ENCODE peak calls at places on chromosomes 7 and 10, in ten cellular contexts. W, S, P, M, T, F, H, U, L and V are unnamed samples.

GRCh38 chr10:121591186-121591585 is 7.1 kb downstream of the FGFR2 start:
- DNase-seq in W (no peak), S (no peak), P (no peak), M (no peak), T (no peak), F (no peak), H (no peak), U (no peak), L (no peak), V (no peak)

GRCh38 chr10:132616170-132616994 is 78.8 kb downstream of the INPP5A start:
- DNase-seq in W (no peak), S (no peak), P (peak), M (no peak), T (peak), F (no peak), H (no peak), U (no peak), L (peak), V (no peak)

GRCh38 chr7:20354825-20355466 is 24.2 kb downstream of the ITGB8 start:
- DNase-seq in W (no peak), S (no peak), P (no peak), M (no peak), T (no peak), F (no peak), H (no peak), U (no peak), L (no peak), V (no peak)

GRCh38 chr10:95363303-95363912 is 72.6 kb upstream of the PDLIM1 start:
- DNase-seq in W (no peak), S (peak), P (no peak), M (no peak), T (no peak), F (peak), H (no peak), U (no peak), L (peak), V (peak)

GRCh38 chr7:43643842-43644241 is 60.9 kb downstream of the STK17A start:
- DNase-seq in W (no peak), S (no peak), P (no peak), M (no peak), T (no peak), F (no peak), H (no peak), U (no peak), L (no peak), V (no peak)

GRCh38 chr7:104267701-104268368 is 60.0 kb upstream of the ORC5 start:
- DNase-seq in W (no peak), S (peak), P (no peak), M (no peak), T (no peak), F (peak), H (no peak), U (no peak), L (no peak), V (peak)

GRCh38 chr7:877312-878232 is 1.2 kb downstream of the GET4 start:
- DNase-seq in W (no peak), S (no peak), P (no peak), M (no peak), T (no peak), F (no peak), H (no peak), U (no peak), L (no peak), V (no peak)

GRCh38 chr10:113648478-113648877 is 15.4 kb downstream of the NRAP start:
- DNase-seq in W (no peak), S (no peak), P (no peak), M (no peak), T (no peak), F (no peak), H (no peak), U (no peak), L (no peak), V (no peak)

DNA sequence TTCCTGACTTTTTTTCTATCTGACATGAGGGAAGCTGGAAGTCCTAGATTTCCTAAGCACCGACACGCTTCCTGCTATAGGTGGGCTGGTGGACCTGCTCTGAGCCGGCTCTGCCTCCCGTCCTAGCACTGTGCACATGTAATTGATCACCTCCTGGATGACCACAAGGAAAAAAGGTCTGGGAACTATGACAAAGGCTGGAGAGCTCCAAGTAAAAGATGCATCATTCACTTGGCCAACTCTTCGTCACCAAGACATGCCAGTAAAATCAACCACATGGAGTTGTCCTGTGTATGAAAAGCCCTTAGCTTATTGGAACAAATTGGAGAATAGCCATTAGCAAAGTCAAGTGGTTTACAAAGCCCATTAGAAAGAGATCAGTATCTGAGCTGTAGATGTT is 104.7 kb downstream of the ITIH5 start:
- DNase-seq in W (no peak), S (no peak), P (no peak), M (no peak), T (no peak), F (no peak), H (no peak), U (no peak), L (no peak), V (no peak)
- H3K27ac ChIP-seq in W (peak), S (no peak), P (peak), M (peak), T (no peak), F (no peak), H (peak), U (no peak), L (no peak), V (no peak)

DNA sequence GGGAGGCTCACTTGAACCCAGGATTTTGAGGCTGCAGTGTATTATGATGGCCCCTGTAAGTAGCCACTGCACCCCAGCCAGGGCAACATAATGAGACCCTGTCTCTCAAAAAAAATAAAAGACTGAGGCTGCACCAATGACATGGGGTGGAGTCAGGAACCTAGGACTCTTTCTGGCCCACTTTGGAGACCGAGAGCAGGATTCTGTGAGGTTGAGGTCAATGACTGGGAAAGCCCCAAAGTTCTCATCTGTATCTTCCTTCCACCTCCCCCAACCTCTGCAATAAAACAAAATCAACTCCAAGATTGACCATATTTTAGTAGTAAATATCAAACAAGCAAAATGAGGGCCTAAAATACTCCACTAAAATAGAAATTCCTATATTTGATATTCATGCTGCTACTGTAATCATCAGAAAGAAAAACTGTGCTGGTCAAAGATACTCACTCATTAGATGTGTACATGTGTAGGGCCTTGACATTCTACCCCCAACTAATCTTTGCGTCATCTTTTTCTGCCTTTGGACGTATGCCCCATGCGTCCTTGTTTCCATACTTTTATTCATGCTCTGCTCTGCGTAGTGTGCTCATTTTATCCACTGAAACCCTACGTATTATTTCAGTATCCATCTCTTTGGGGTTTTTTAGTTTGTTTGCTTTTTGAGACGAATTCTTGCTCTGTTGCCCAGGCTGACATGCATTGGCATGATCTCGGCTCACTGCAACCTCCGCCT is 23.8 kb downstream of the WBP1L start:
- DNase-seq in W (no peak), S (no peak), P (no peak), M (no peak), T (no peak), F (no peak), H (no peak), U (no peak), L (no peak), V (no peak)
- H3K27ac ChIP-seq in W (no peak), S (no peak), P (peak), M (no peak), T (no peak), F (peak), H (no peak), U (no peak), L (no peak), V (no peak)

DNA sequence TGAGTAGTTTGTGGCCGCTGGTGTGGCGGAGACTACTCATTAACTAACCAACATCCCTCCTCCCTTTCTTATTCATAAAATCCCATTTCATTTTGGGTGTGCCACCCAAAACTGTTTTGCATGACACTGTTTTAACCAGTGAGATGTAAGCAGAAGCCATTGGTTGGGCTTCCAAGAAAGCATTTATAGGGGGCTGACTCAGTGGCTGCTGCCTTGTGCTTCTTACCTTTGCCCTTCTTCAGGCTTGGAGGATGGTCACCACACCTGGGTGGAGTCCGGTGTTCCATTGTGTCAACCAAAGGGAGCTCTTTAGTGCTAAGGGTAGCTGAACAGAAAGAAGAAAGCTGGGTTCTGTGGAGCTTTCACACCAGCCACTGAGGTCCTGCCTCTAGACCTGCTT is 37.2 kb upstream of the EPC1 start:
- DNase-seq in W (no peak), S (no peak), P (no peak), M (no peak), T (no peak), F (no peak), H (no peak), U (no peak), L (no peak), V (no peak)
- H3K27ac ChIP-seq in W (no peak), S (no peak), P (no peak), M (no peak), T (no peak), F (no peak), H (no peak), U (no peak), L (no peak), V (no peak)

GRCh38 chr10:119375574-119376265 is 166.8 kb downstream of the RGS10 start:
- DNase-seq in W (no peak), S (no peak), P (no peak), M (no peak), T (no peak), F (peak), H (no peak), U (peak), L (no peak), V (peak)
- H3K27ac ChIP-seq in W (no peak), S (no peak), P (no peak), M (peak), T (no peak), F (peak), H (no peak), U (peak), L (no peak), V (no peak)